ENCODE peak calls at places on chromosomes 12 and 14, in five cellular contexts. M, K, L, I and F are unnamed samples.

GRCh38 chr12:126483145-126484068 is 1418.2 kb downstream of the AACS start:
- DNase-seq in M (no peak), K (peak), L (peak), I (no peak), F (no peak)

GRCh38 chr14:104940526-104941150 is 16.0 kb downstream of the PLD4 start:
- DNase-seq in M (no peak), K (peak), L (peak), I (no peak), F (no peak)

GRCh38 chr12:121190523-121191031 is 19.4 kb upstream of the P2RX4 start:
- DNase-seq in M (no peak), K (peak), L (peak), I (no peak), F (no peak)

GRCh38 chr14:55942101-55942645 is 176.0 kb upstream of the PELI2 start:
- DNase-seq in M (no peak), K (no peak), L (no peak), I (no peak), F (no peak)

GRCh38 chr14:100889641-100890040 is 13.9 kb downstream of the RTL1 start:
- DNase-seq in M (no peak), K (no peak), L (no peak), I (no peak), F (no peak)

GRCh38 chr12:52630104-52630500 is 11.7 kb upstream of the KRT73 start:
- DNase-seq in M (no peak), K (no peak), L (no peak), I (no peak), F (no peak)

GRCh38 chr12:123705935-123706334 is 6.2 kb upstream of the ATP6V0A2 start:
- DNase-seq in M (no peak), K (no peak), L (peak), I (no peak), F (no peak)

GRCh38 chr14:101603096-101603495 is 41.8 kb downstream of the DIO3 start:
- DNase-seq in M (peak), K (no peak), L (no peak), I (no peak), F (no peak)

GRCh38 chr12:44317651-44318126 is 481.8 kb downstream of the TMEM117 start:
- DNase-seq in M (no peak), K (peak), L (peak), I (no peak), F (no peak)

GRCh38 chr12:107488666-107489065 is 196.9 kb upstream of the PWP1 start:
- DNase-seq in M (no peak), K (no peak), L (no peak), I (no peak), F (no peak)